ENCODE peak calls at places on chromosomes 1 and 21, in seven cellular contexts. M is NCI-H1105; N is EL; U is NCI-H460; X is activated CD4-positive, alpha-beta T cell treated with anti-CD3 and anti-CD28 coated beads for 24 hours; G is stimulated activated CD4-positive, alpha-beta T cell treated with anti-CD3 and anti-CD28 coated beads, Interleukin-2, amount 100 ng/mL, for 24 hours; F is amniotic epithelial cell. E is an unnamed sample.

GRCh38 chr1:230749150-230749549 is 2.0 kb downstream of the CAPN9 start:
- DNase-seq in M (no peak), N (no peak), U (no peak), X (no peak), G (no peak), F (no peak), E (no peak)

GRCh38 chr1:241593186-241593585 is 47.0 kb downstream of the CHML start:
- DNase-seq in M (no peak), N (peak; percentile 56), U (no peak), X (no peak), G (no peak), F (no peak), E (no peak)

GRCh38 chr1:28815533-28815932 is 3.6 kb downstream of the OPRD1 start:
- DNase-seq in M (no peak), N (no peak), U (no peak), X (no peak), G (no peak), F (no peak), E (no peak)

GRCh38 chr1:98468111-98468717 is 193.3 kb upstream of the SNX7 start:
- DNase-seq in M (peak; percentile 55), N (peak; percentile 68), U (peak; percentile 44), X (no peak), G (no peak), F (peak; percentile 71), E (no peak)

GRCh38 chr1:205575294-205575885 is 56.4 kb downstream of the ELK4 start:
- DNase-seq in M (no peak), N (no peak), U (no peak), X (no peak), G (no peak), F (no peak), E (no peak)

GRCh38 chr1:109821831-109822745 is 58.4 kb upstream of the EPS8L3 start:
- DNase-seq in M (no peak), N (peak; percentile 80), U (no peak), X (no peak), G (no peak), F (peak; percentile 58), E (no peak)

GRCh38 chr1:84644472-84644871 is 45.8 kb downstream of the SSX2IP start:
- DNase-seq in M (no peak), N (no peak), U (no peak), X (no peak), G (no peak), F (no peak), E (no peak)

GRCh38 chr21:45404726-45405270 is at the start of gene COL18A1:
- DNase-seq in M (peak; percentile 55), N (peak; percentile 51), U (no peak), X (peak; percentile 43), G (peak; percentile 44), F (no peak), E (peak; percentile 14)

GRCh38 chr1:87766737-87767136 is 438.1 kb downstream of the LMO4 start:
- DNase-seq in M (no peak), N (peak; percentile 2), U (no peak), X (no peak), G (no peak), F (peak; percentile 63), E (no peak)

GRCh38 chr1:155263067-155263466 is 907 bp upstream of the SCAMP3 start:
- DNase-seq in M (no peak), N (no peak), U (no peak), X (no peak), G (no peak), F (no peak), E (no peak)

GRCh38 chr1:33302325-33302724 is 18.6 kb downstream of the A3GALT2 start:
- DNase-seq in M (no peak), N (no peak), U (no peak), X (no peak), G (peak; percentile 23), F (no peak), E (no peak)

GRCh38 chr1:242651817-242652216 is 127.3 kb upstream of the PLD5 start:
- DNase-seq in M (no peak), N (no peak), U (no peak), X (no peak), G (no peak), F (peak; percentile 7), E (no peak)